ENCODE peak calls at places on chromosomes 6 and 20, in five cellular contexts. W is HCT116, H is HepG2, G is K562, B is GM12878. N is an unnamed sample.

GRCh38 chr6:49565855-49566254 is 15.4 kb downstream of the C6orf141 start:
- DNase-seq in B (no peak), G (no peak), H (peak; percentile 46), W (no peak), N (no peak)

GRCh38 chr6:81237226-81237625 is 515.3 kb downstream of the TENT5A start:
- DNase-seq in W (no peak), H (no peak), B (no peak), G (no peak), N (no peak)

GRCh38 chr6:81476881-81477280 is 275.6 kb downstream of the TENT5A start:
- DNase-seq in W (no peak), H (no peak), G (no peak), B (no peak), N (no peak)

GRCh38 chr6:15417811-15418210 is 171.9 kb downstream of the JARID2 start:
- DNase-seq in H (no peak), B (no peak), G (no peak), W (no peak), N (no peak)

GRCh38 chr6:150914372-150914771 is 48.9 kb downstream of the MTHFD1L start:
- DNase-seq in H (no peak), W (no peak), B (no peak), G (no peak), N (no peak)

GRCh38 chr20:37986873-37987601 is 46.2 kb downstream of the TTI1 start:
- DNase-seq in B (no peak), H (peak; percentile 80), G (no peak), W (no peak), N (no peak)

GRCh38 chr6:169292340-169293124 is 38.9 kb upstream of the THBS2 start:
- DNase-seq in B (no peak), G (no peak), W (peak; percentile 90), H (peak; percentile 99), N (peak; percentile 58)

GRCh38 chr6:166579234-166579575 is 7.3 kb downstream of the RAMACL start:
- DNase-seq in G (no peak), B (no peak), W (no peak), H (no peak), N (no peak)

GRCh38 chr20:58584051-58584824 is 66.8 kb upstream of the STX16 start:
- DNase-seq in G (no peak), W (no peak), B (no peak), H (no peak), N (no peak)

GRCh38 chr20:2692036-2692885 is at the start of gene EBF4:
- DNase-seq in G (peak; percentile 66), H (no peak), W (no peak), B (no peak), N (no peak)

DNA sequence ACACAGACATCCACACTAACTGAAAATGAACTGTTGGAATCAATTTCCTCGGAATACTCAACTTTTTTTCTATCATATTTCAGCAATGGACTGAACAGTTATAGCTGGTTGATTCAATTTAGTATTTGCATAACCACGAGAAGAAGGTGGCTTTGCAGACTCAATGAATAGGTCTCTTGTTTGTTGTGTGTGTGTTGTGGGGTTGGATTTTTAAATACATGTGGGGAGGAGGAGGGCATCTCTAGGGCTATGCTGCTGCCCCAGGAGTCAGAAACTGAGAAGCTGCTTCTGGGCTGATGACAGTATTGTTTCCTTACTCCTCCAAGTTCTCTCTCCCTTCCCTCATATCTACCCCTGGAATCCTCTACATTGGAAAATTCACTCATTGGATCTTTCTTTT is 28.6 kb downstream of the TFAP2A start:
- DNase-seq in B (no peak), H (no peak), W (no peak), G (no peak), N (no peak)
- H3K4me1 ChIP-seq in B (no peaks in the 10 kb centered on the region), H (peaks cover 9% of the 10 kb centered on the region), W (peaks cover 7% of the 10 kb centered on the region), G (peaks cover 12% of the 10 kb centered on the region), N (peaks cover 31% of the 10 kb centered on the region)

GRCh38 chr6:7108196-7108963 is 619 bp downstream of the RREB1 start:
- DNase-seq in W (no peak), G (peak; percentile 67), B (no peak), H (peak; percentile 35), N (no peak)
- TF ChIP-seq POLR2AphosphoS5 in W (no peak), G (no peak), B (peak; percentile 19), H (no peak), N (no peak)

GRCh38 chr20:63350196-63350595 is 11.0 kb downstream of the CHRNA4 start:
- DNase-seq in H (no peak), B (no peak), G (no peak), W (no peak), N (no peak)
- TF ChIP-seq REST in H (no peak), B (no peak), G (no peak), W (no peak), N (no peak)

GRCh38 chr6:6586671-6587526 is 1.6 kb upstream of the LY86 start:
- DNase-seq in B (peak; percentile 95), H (no peak), G (no peak), W (no peak), N (no peak)

GRCh38 chr6:6588924-6589696 is 590 bp downstream of the LY86 start:
- DNase-seq in G (no peak), H (no peak), W (no peak), B (peak; percentile 70), N (no peak)

GRCh38 chr6:6586167-6586566 is 2.4 kb upstream of the LY86 start:
- DNase-seq in W (no peak), B (no peak), H (no peak), G (no peak), N (no peak)

GRCh38 chr6:6587696-6588063 is 840 bp upstream of the LY86 start:
- DNase-seq in G (no peak), B (no peak), W (no peak), H (no peak), N (no peak)

GRCh38 chr6:6588064-6588923 is at the start of gene LY86:
- DNase-seq in H (no peak), W (no peak), B (peak; percentile 97), G (no peak), N (no peak)
- H3K4me1 ChIP-seq in H (no peaks in the 10 kb centered on the region), W (no peaks in the 10 kb centered on the region), B (peaks cover 40% of the 10 kb centered on the region), G (no peaks in the 10 kb centered on the region), N (no peaks in the 10 kb centered on the region)

GRCh38 chr20:49287555-49288249 is 9.8 kb upstream of the ZNFX1 start:
- DNase-seq in B (no peak), G (peak; percentile 30), W (no peak), H (peak; percentile 61), N (no peak)
- TF ChIP-seq POLR2AphosphoS5 in B (no peak), G (peak; percentile 96), W (no peak), H (peak; percentile 53), N (peak; percentile 75)

GRCh38 chr20:22400440-22400839 is 183.9 kb downstream of the FOXA2 start:
- DNase-seq in B (no peak), H (no peak), W (no peak), G (no peak), N (no peak)

GRCh38 chr20:22402550-22402949 is 181.8 kb downstream of the FOXA2 start:
- DNase-seq in H (no peak), W (no peak), G (peak; percentile 37), B (no peak), N (no peak)

GRCh38 chr20:22404609-22405170 is 179.7 kb downstream of the FOXA2 start:
- DNase-seq in G (no peak), H (no peak), B (no peak), W (no peak), N (no peak)

GRCh38 chr20:22403860-22404608 is 180.3 kb downstream of the FOXA2 start:
- DNase-seq in W (no peak), G (no peak), B (no peak), H (peak; percentile 77), N (no peak)

DNA sequence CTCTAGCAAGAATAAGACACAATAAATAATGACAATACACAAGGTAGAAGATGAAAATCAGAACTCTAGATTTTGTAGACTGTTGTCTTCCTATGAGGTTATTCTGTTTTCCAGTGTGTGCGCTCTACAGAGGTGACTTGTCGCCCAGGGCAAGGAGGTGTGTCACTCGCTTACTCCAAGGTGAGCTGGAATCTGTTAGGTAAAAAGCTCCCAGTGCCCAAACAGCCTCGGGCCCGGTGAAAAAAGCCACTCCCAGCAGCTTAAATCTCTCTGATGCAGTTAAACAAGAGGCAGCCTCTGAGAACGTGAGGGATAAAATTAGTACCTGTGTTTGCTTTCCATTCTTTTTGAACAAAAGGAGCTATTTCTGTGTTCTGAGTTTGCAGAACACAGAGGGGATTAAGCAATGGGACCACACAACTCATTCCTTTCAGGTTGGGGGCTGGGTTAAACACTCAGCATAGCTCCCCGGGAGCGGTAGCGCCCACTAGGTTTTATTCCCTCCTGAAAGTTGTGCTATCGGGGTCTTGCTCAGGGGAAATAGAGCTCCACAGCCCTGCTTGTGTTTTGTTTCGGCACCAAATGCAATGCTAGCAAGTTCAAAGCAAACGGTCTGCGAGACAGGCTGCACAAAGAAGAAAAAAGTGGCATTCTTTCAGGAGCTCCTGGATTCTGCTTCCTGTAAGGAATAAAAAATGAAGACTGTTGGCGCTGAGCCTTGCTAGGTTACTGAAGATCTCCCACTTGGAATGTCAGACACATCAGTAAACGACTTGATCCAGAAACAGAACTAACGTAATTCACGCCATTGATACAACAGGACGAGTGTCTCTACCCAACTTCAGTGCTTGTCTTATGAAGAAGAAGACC is 181.1 kb downstream of the FOXA2 start:
- DNase-seq in W (no peak), H (peak; percentile 64), B (no peak), G (peak; percentile 26), N (no peak)
- TF ChIP-seq REST in W (no peak), H (no peak), B (no peak), G (no peak), N (no peak)

GRCh38 chr20:50747275-50747674 is 15.9 kb downstream of the PARD6B start:
- DNase-seq in G (no peak), H (no peak), B (no peak), W (no peak), N (no peak)

GRCh38 chr20:50745634-50746137 is 14.3 kb downstream of the PARD6B start:
- DNase-seq in H (no peak), W (no peak), B (no peak), G (no peak), N (no peak)

GRCh38 chr20:50743087-50743486 is 11.7 kb downstream of the PARD6B start:
- DNase-seq in B (no peak), H (no peak), W (no peak), G (no peak), N (no peak)

GRCh38 chr20:50744143-50744792 is 12.9 kb downstream of the PARD6B start:
- DNase-seq in B (no peak), H (peak; percentile 96), G (peak; percentile 76), W (peak; percentile 67), N (no peak)

DNA sequence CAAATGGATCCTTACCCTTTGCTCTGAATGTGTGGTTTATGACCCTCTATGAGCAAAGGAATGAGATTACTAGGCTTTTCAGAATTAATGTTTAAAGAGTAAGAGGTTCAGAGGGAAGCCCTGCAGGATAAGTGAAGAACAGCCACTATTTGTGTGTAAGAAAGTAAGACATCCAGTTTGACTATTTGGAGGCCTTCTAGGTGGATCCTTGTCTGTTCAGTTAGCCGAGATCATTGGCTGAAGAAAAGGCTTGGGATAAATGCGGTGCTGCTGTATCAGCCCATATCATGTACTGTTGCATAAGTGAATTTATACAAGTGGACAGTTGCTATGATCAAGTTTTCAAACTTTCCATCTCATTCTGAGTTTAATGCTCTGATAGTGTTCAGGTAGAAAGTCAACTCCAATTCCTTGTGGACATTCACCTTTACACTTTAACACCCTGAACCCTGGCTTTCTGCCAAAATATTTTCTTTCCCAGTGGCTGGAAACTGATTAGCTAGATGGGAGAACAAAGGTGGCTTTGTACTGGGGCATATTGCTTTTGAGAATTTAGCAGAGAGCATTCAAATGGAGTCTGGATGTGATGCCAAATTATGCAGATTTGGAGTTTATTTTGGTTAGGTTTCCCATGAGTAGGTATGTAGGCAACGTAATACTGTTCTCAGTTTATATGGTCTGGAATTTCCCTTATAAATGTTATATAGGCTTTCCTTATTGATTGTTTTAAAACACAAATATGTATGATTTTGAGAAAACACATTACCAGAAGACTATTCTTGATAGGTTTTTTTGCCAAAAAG is 15.0 kb downstream of the PARD6B start:
- DNase-seq in G (no peak), W (no peak), B (no peak), H (peak; percentile 99), N (no peak)
- H3K4me1 ChIP-seq in G (peaks cover 22% of the 10 kb centered on the region), W (peaks cover 61% of the 10 kb centered on the region), B (peaks cover 6% of the 10 kb centered on the region), H (peaks cover 73% of the 10 kb centered on the region), N (peaks cover 85% of the 10 kb centered on the region)